ENCODE peak calls at places on chromosomes 16 and 17, in seven cellular contexts. E is colonic mucosa, M is cardiac fibroblast, Z is T follicular helper cell, R is nephron progenitor cell, H is GM03348, Y is lung. L is an unnamed sample.

GRCh38 chr16:57265850-57266530 is 18.5 kb downstream of the PLLP start:
- DNase-seq in E (peak), M (peak), Z (no peak), R (no peak), H (peak), Y (peak), L (peak)

GRCh38 chr16:62068747-62069146 is 32.5 kb upstream of the CDH8 start:
- DNase-seq in E (no peak), M (no peak), Z (no peak), R (no peak), H (no peak), Y (no peak), L (no peak)

GRCh38 chr17:30158896-30159625 is 42.4 kb downstream of the NSRP1 start:
- DNase-seq in E (no peak), M (no peak), Z (no peak), R (no peak), H (no peak), Y (no peak), L (no peak)

GRCh38 chr16:30515275-30515674 is 11.1 kb downstream of the ZNF768 start:
- DNase-seq in E (no peak), M (no peak), Z (no peak), R (no peak), H (no peak), Y (no peak), L (no peak)

GRCh38 chr17:35766903-35767510 is 6.3 kb downstream of the C17orf50 start:
- DNase-seq in E (no peak), M (peak), Z (peak), R (no peak), H (peak), Y (no peak), L (no peak)

GRCh38 chr17:50190278-50191069 is 11.0 kb downstream of the COL1A1 start:
- DNase-seq in E (no peak), M (no peak), Z (no peak), R (no peak), H (no peak), Y (no peak), L (no peak)

GRCh38 chr16:495127-495748 is 32.3 kb upstream of the CAPN15 start:
- DNase-seq in E (no peak), M (peak), Z (no peak), R (no peak), H (peak), Y (no peak), L (peak)

GRCh38 chr17:60757437-60757836 is 79.8 kb downstream of the BCAS3 start:
- DNase-seq in E (no peak), M (no peak), Z (no peak), R (no peak), H (no peak), Y (no peak), L (no peak)

GRCh38 chr17:38605230-38605851 is 411 bp downstream of the SRCIN1 start:
- DNase-seq in E (no peak), M (no peak), Z (no peak), R (no peak), H (no peak), Y (no peak), L (no peak)

GRCh38 chr16:71956500-71956899 is 43.7 kb downstream of the PKD1L3 start:
- DNase-seq in E (no peak), M (peak), Z (no peak), R (no peak), H (no peak), Y (no peak), L (no peak)

GRCh38 chr17:34761646-34762045 is 182.3 kb downstream of the TMEM132E start:
- DNase-seq in E (no peak), M (no peak), Z (no peak), R (no peak), H (no peak), Y (no peak), L (no peak)

GRCh38 chr17:35312790-35313711 is 60.4 kb downstream of the SLFN11 start:
- DNase-seq in E (peak), M (peak), Z (peak), R (peak), H (peak), Y (peak), L (peak)

GRCh38 chr17:80779961-80780380 is 211.7 kb upstream of the CHMP6 start:
- DNase-seq in E (no peak), M (peak), Z (no peak), R (no peak), H (peak), Y (no peak), L (peak)